ENCODE peak calls at places on chromosome 21, in four cellular contexts. One of them, this sample, is unnamed.

GRCh38 chr21:42039911-42040351 is 29.8 kb upstream of the ZBTB21 start:
- DNase-seq in HL-60: no peak
- DNase-seq in GM12878: no peak
- DNase-seq in K562: no peak
- DNase-seq in this sample: no peak

GRCh38 chr21:43800566-43800965 is 11.2 kb downstream of the RRP1 start:
- DNase-seq in HL-60: no peak
- DNase-seq in GM12878: no peak
- DNase-seq in K562: no peak
- DNase-seq in this sample: no peak

GRCh38 chr21:26659757-26660156 is 86.7 kb upstream of the CYYR1 start:
- DNase-seq in HL-60: no peak
- DNase-seq in GM12878: no peak
- DNase-seq in K562: no peak
- DNase-seq in this sample: no peak

GRCh38 chr21:31556662-31557061 is 102.8 kb upstream of the SOD1 start:
- DNase-seq in HL-60: no peak
- DNase-seq in GM12878: no peak
- DNase-seq in K562: no peak
- DNase-seq in this sample: no peak

GRCh38 chr21:42465008-42465878 is 30.8 kb downstream of the RSPH1 start:
- DNase-seq in HL-60: peak
- DNase-seq in GM12878: peak
- DNase-seq in K562: peak
- DNase-seq in this sample: no peak

GRCh38 chr21:43300496-43301423 is 126.2 kb downstream of the SIK1 start:
- DNase-seq in HL-60: no peak
- DNase-seq in GM12878: no peak
- DNase-seq in K562: no peak
- DNase-seq in this sample: no peak

GRCh38 chr21:33202464-33203363 is 27.0 kb upstream of the IFNAR2 start:
- DNase-seq in HL-60: no peak
- DNase-seq in GM12878: no peak
- DNase-seq in K562: no peak
- DNase-seq in this sample: no peak

GRCh38 chr21:42209801-42210479 is 9.0 kb upstream of the ABCG1 start:
- DNase-seq in HL-60: no peak
- DNase-seq in GM12878: no peak
- DNase-seq in K562: no peak
- DNase-seq in this sample: no peak

GRCh38 chr21:24939288-24939687 is 668.0 kb downstream of the MRPL39 start:
- DNase-seq in HL-60: no peak
- DNase-seq in GM12878: no peak
- DNase-seq in K562: no peak
- DNase-seq in this sample: no peak

GRCh38 chr21:33844104-33844889 is 71.3 kb downstream of the ATP5PO start:
- DNase-seq in HL-60: no peak
- DNase-seq in GM12878: no peak
- DNase-seq in K562: no peak
- DNase-seq in this sample: no peak

GRCh38 chr21:17585875-17586450 is 26.7 kb downstream of the BTG3 start:
- DNase-seq in HL-60: peak
- DNase-seq in GM12878: no peak
- DNase-seq in K562: peak
- DNase-seq in this sample: no peak

GRCh38 chr21:42566524-42567180 is 53.0 kb downstream of the SLC37A1 start:
- DNase-seq in HL-60: no peak
- DNase-seq in GM12878: no peak
- DNase-seq in K562: no peak
- DNase-seq in this sample: no peak

GRCh38 chr21:25635310-25635709 is 3.7 kb upstream of the JAM2 start:
- DNase-seq in HL-60: no peak
- DNase-seq in GM12878: no peak
- DNase-seq in K562: no peak
- DNase-seq in this sample: no peak

DNA sequence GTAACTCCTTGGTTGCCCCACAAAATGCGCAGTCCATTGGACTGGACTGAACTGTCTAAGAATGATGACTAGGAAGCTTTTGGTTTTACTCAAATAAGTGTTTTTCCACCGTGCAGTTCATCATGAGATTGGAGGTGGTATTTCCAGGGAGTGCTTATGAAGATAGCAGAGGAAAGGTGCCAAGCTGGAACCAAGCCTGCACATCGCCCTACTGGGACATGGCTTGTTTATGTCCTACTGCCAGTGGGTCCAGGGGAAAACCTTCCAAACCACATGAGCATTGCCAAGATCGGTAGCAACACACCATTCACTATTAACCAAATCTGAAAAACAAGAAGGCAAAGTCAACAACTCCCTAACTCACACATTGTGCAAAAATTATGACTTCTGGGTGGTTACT is 54.7 kb upstream of the DSCAM start:
- DNase-seq in HL-60: no peak
- DNase-seq in GM12878: no peak
- DNase-seq in K562: no peak
- DNase-seq in this sample: no peak
- TF ChIP-seq SPI1 in HL-60: no peak
- TF ChIP-seq SPI1 in GM12878: no peak
- TF ChIP-seq SPI1 in K562: no peak
- TF ChIP-seq SPI1 in this sample: no peak

GRCh38 chr21:45880097-45881068 is 101.2 kb upstream of the COL6A1 start:
- DNase-seq in HL-60: peak
- DNase-seq in GM12878: no peak
- DNase-seq in K562: peak
- DNase-seq in this sample: peak
- TF ChIP-seq SPI1 in HL-60: no peak
- TF ChIP-seq SPI1 in GM12878: no peak
- TF ChIP-seq SPI1 in K562: no peak
- TF ChIP-seq SPI1 in this sample: no peak

GRCh38 chr21:38289697-38290096 is 32.9 kb downstream of the KCNJ15 start:
- DNase-seq in HL-60: peak
- DNase-seq in GM12878: no peak
- DNase-seq in K562: no peak
- DNase-seq in this sample: no peak
- TF ChIP-seq SPI1 in HL-60: peak
- TF ChIP-seq SPI1 in GM12878: peak
- TF ChIP-seq SPI1 in K562: no peak
- TF ChIP-seq SPI1 in this sample: no peak

GRCh38 chr21:45265721-45266517 is 21.8 kb downstream of the POFUT2 start:
- DNase-seq in HL-60: no peak
- DNase-seq in GM12878: no peak
- DNase-seq in K562: no peak
- DNase-seq in this sample: no peak

GRCh38 chr21:45266518-45267389 is 20.9 kb downstream of the POFUT2 start:
- DNase-seq in HL-60: no peak
- DNase-seq in GM12878: no peak
- DNase-seq in K562: no peak
- DNase-seq in this sample: no peak

GRCh38 chr21:45269861-45270260 is 17.8 kb downstream of the POFUT2 start:
- DNase-seq in HL-60: no peak
- DNase-seq in GM12878: no peak
- DNase-seq in K562: no peak
- DNase-seq in this sample: no peak

GRCh38 chr21:45267390-45267760 is 20.3 kb downstream of the POFUT2 start:
- DNase-seq in HL-60: no peak
- DNase-seq in GM12878: no peak
- DNase-seq in K562: no peak
- DNase-seq in this sample: no peak

DNA sequence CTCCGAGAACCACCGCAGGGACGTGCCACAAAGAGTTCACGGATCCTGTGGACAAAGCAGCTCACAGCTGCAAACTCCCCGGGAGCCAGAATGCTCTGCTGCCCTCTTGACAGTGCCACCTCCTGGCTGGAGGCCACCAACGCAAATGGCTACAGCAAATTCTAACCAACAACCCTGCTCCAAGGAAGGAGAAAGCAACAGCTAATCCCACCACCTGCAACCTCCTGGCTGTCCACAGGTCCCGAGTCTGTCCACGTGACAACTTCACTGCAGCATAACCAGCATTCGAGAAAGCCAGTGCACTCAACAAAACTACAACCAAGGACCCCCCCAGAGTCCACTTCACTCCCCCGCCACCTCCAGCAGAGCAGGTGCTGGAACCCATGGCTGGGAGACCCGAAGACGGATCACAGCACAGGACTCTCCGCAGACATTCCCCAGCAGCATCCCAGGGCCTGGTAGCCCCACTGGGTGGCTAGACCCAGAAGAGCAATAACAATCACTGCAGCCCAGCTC is 17.3 kb downstream of the POFUT2 start:
- DNase-seq in HL-60: no peak
- DNase-seq in GM12878: no peak
- DNase-seq in K562: no peak
- DNase-seq in this sample: no peak
- TF ChIP-seq SPI1 in HL-60: no peak
- TF ChIP-seq SPI1 in GM12878: no peak
- TF ChIP-seq SPI1 in K562: no peak
- TF ChIP-seq SPI1 in this sample: no peak

GRCh38 chr21:37459575-37459974 is 93.0 kb downstream of the DYRK1A start:
- DNase-seq in HL-60: no peak
- DNase-seq in GM12878: no peak
- DNase-seq in K562: no peak
- DNase-seq in this sample: no peak

GRCh38 chr21:37458669-37459276 is 92.2 kb downstream of the DYRK1A start:
- DNase-seq in HL-60: no peak
- DNase-seq in GM12878: no peak
- DNase-seq in K562: no peak
- DNase-seq in this sample: no peak

GRCh38 chr21:37461494-37461893 is 94.9 kb downstream of the DYRK1A start:
- DNase-seq in HL-60: no peak
- DNase-seq in GM12878: peak
- DNase-seq in K562: no peak
- DNase-seq in this sample: no peak

GRCh38 chr21:37462087-37462861 is 95.7 kb downstream of the DYRK1A start:
- DNase-seq in HL-60: no peak
- DNase-seq in GM12878: no peak
- DNase-seq in K562: no peak
- DNase-seq in this sample: no peak

DNA sequence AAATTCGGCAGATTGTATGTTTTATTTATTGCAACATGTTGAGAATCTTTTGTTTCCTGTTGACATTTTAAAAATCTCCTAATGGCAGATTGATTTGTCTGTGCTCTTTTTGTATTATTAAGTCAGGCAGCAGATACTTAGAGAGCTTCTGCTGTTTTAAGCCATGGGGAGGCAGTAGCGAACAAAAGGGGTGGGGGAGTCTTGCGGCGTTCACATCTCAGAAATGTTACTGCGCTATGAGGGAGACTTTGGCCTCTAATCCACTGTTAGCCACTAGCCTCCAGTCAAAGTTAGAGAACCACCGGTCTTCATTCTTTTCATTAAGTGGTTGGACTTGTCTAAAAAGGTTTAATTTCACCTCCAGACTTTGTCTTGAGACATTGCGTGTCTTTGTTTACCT is 93.6 kb downstream of the DYRK1A start:
- DNase-seq in HL-60: no peak
- DNase-seq in GM12878: no peak
- DNase-seq in K562: peak
- DNase-seq in this sample: no peak
- TF ChIP-seq SPI1 in HL-60: no peak
- TF ChIP-seq SPI1 in GM12878: no peak
- TF ChIP-seq SPI1 in K562: no peak
- TF ChIP-seq SPI1 in this sample: no peak

GRCh38 chr21:45250914-45251634 is 36.6 kb downstream of the POFUT2 start:
- DNase-seq in HL-60: no peak
- DNase-seq in GM12878: no peak
- DNase-seq in K562: no peak
- DNase-seq in this sample: no peak
- TF ChIP-seq SPI1 in HL-60: no peak
- TF ChIP-seq SPI1 in GM12878: no peak
- TF ChIP-seq SPI1 in K562: no peak
- TF ChIP-seq SPI1 in this sample: no peak

GRCh38 chr21:35473496-35473895 is 424.4 kb upstream of the RUNX1 start:
- DNase-seq in HL-60: no peak
- DNase-seq in GM12878: no peak
- DNase-seq in K562: no peak
- DNase-seq in this sample: no peak

GRCh38 chr21:35475006-35475405 is 425.9 kb upstream of the RUNX1 start:
- DNase-seq in HL-60: peak
- DNase-seq in GM12878: no peak
- DNase-seq in K562: no peak
- DNase-seq in this sample: no peak

GRCh38 chr21:35477622-35478021 is 428.5 kb upstream of the RUNX1 start:
- DNase-seq in HL-60: no peak
- DNase-seq in GM12878: no peak
- DNase-seq in K562: no peak
- DNase-seq in this sample: no peak

GRCh38 chr21:35476616-35477395 is 427.7 kb upstream of the RUNX1 start:
- DNase-seq in HL-60: no peak
- DNase-seq in GM12878: no peak
- DNase-seq in K562: no peak
- DNase-seq in this sample: no peak

DNA sequence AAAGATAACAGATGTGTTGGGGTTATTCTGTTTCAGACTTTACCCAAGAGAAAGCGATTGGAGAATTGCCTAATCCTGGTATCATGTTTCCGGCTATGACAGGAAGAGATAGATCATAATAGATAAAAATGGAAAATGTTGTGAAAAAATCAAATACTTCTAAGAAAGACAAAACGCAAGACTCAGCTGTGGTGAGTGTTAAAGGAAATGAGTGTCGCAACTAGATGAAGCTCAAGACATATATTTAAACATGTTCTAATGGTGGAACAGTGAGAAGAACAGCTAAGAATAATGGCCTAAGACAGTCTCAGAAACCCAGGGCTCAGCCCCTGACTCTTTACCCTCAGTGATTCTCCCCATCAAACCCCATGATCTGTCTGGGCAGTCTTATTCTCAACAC is 426.7 kb upstream of the RUNX1 start:
- DNase-seq in HL-60: peak
- DNase-seq in GM12878: no peak
- DNase-seq in K562: no peak
- DNase-seq in this sample: no peak
- TF ChIP-seq SPI1 in HL-60: no peak
- TF ChIP-seq SPI1 in GM12878: no peak
- TF ChIP-seq SPI1 in K562: no peak
- TF ChIP-seq SPI1 in this sample: no peak

DNA sequence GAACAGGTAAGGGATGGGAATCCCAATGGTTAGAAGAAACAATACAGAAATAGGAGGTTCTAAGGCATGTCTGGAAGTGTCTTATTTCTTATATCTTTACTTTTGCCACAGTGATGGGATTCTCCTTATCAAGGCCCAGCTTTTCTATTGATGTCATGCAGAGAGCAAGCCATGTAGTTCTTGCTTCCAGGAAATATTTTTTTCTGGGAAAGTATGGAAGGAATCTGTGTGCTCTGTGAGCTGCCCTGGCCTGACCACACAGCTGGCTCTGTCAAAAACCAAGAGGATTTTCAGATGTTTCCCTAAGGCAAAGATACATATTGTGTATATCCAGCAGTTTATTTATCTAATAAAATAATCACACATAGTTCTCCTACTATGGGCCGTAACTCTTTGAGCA is 573.6 kb downstream of the LTN1 start:
- DNase-seq in HL-60: no peak
- DNase-seq in GM12878: no peak
- DNase-seq in K562: no peak
- DNase-seq in this sample: no peak
- TF ChIP-seq SPI1 in HL-60: no peak
- TF ChIP-seq SPI1 in GM12878: no peak
- TF ChIP-seq SPI1 in K562: no peak
- TF ChIP-seq SPI1 in this sample: no peak

This sample was measured in GM12891.